ENCODE peak calls at places on chromosomes 16 and 17, in five cellular contexts. H, F, X, J and O are unnamed samples.

GRCh38 chr17:40341808-40342574 is 22.5 kb downstream of the GJD3 start:
- DNase-seq in J (peak; percentile 39), X (peak; percentile 85), H (peak; percentile 89), F (no peak), O (no peak)

GRCh38 chr17:80005360-80006338 is 30.0 kb downstream of the TBC1D16 start:
- DNase-seq in H (peak; percentile 97), X (no peak), J (peak; percentile 59), F (peak; percentile 40), O (no peak)

GRCh38 chr17:72962099-72962498 is 130.4 kb downstream of the SLC39A11 start:
- DNase-seq in H (no peak), J (no peak), X (no peak), F (no peak), O (no peak)

GRCh38 chr17:78890111-78890897 is 12.7 kb downstream of the CEP295NL start:
- DNase-seq in F (no peak), J (peak; percentile 41), X (peak; percentile 60), H (no peak), O (no peak)

GRCh38 chr17:2745317-2746037 is 4.0 kb downstream of the CCDC92B start:
- DNase-seq in F (no peak), J (no peak), H (no peak), X (peak; percentile 29), O (no peak)

GRCh38 chr17:74059471-74059870 is 144.0 kb upstream of the RPL38 start:
- DNase-seq in F (no peak), X (no peak), J (no peak), H (no peak), O (no peak)

GRCh38 chr17:1894753-1895339 is 65.0 kb downstream of the RPA1 start:
- DNase-seq in J (no peak), H (no peak), X (no peak), F (no peak), O (no peak)

GRCh38 chr16:29719063-29719462 is 26.7 kb downstream of the C16orf54 start:
- DNase-seq in H (no peak), J (no peak), F (no peak), X (no peak), O (no peak)

GRCh38 chr17:21289175-21289901 is 4.8 kb downstream of the MAP2K3 start:
- DNase-seq in X (no peak), F (no peak), J (no peak), H (no peak), O (no peak)

GRCh38 chr17:67365762-67366192 is 600 bp downstream of the PSMD12 start:
- DNase-seq in J (no peak), X (no peak), F (no peak), H (no peak), O (no peak)

GRCh38 chr16:63618896-63619295 is 1503.0 kb downstream of the CDH11 start:
- DNase-seq in J (no peak), F (no peak), X (no peak), H (no peak), O (no peak)

GRCh38 chr16:72221216-72221995 is 49.5 kb upstream of the PMFBP1 start:
- DNase-seq in J (no peak), X (no peak), F (no peak), H (no peak), O (no peak)

GRCh38 chr17:2400474-2400866 is 390 bp downstream of the MNT start:
- DNase-seq in J (peak; percentile 62), H (no peak), X (peak; percentile 48), F (no peak), O (no peak)

GRCh38 chr17:4199818-4200402 is 56.9 kb downstream of the CYB5D2 start:
- DNase-seq in X (no peak), H (peak; percentile 81), J (peak; percentile 29), F (peak; percentile 18), O (no peak)

GRCh38 chr17:41448506-41448905 is 7.7 kb upstream of the KRT38 start:
- DNase-seq in X (no peak), J (no peak), F (no peak), H (no peak), O (no peak)

GRCh38 chr17:45322168-45322567 is 5.3 kb upstream of the MAP3K14 start:
- DNase-seq in J (no peak), H (no peak), X (no peak), F (no peak), O (no peak)

GRCh38 chr17:76005263-76006149 is 4.9 kb downstream of the CDK3 start:
- DNase-seq in H (peak; percentile 83), J (peak; percentile 86), X (peak; percentile 50), F (peak; percentile 56), O (no peak)

GRCh38 chr17:40433551-40434384 is 9.5 kb upstream of the IGFBP4 start:
- DNase-seq in H (peak; percentile 66), F (no peak), J (no peak), X (no peak), O (no peak)

GRCh38 chr16:67246081-67246944 is 968 bp downstream of the FHOD1 start:
- DNase-seq in J (peak; percentile 49), F (peak; percentile 84), H (peak; percentile 56), X (peak; percentile 80), O (no peak)

GRCh38 chr17:35801583-35802224 is 6.3 kb upstream of the MMP28 start:
- DNase-seq in F (no peak), X (peak; percentile 82), J (peak; percentile 41), H (no peak), O (no peak)

GRCh38 chr16:24610421-24610765 is 71.0 kb downstream of the RBBP6 start:
- DNase-seq in H (no peak), J (no peak), F (no peak), X (peak; percentile 27), O (no peak)

GRCh38 chr17:41738801-41739112 is 4.3 kb upstream of the HAP1 start:
- DNase-seq in X (no peak), H (no peak), J (no peak), F (no peak), O (no peak)

GRCh38 chr16:11452298-11452697 is 107.0 kb downstream of the RMI2 start:
- DNase-seq in J (no peak), X (no peak), F (no peak), H (no peak), O (no peak)

GRCh38 chr16:85947511-85948509 is 48.8 kb downstream of the IRF8 start:
- DNase-seq in X (no peak), J (no peak), H (no peak), F (no peak), O (no peak)

GRCh38 chr16:9954181-9954580 is 228.0 kb downstream of the GRIN2A start:
- DNase-seq in H (no peak), F (no peak), J (no peak), X (no peak), O (no peak)

GRCh38 chr17:42387663-42388380 is 420 bp downstream of the STAT3 start:
- DNase-seq in H (no peak), J (peak; percentile 38), X (peak; percentile 38), F (no peak), O (no peak)

GRCh38 chr17:3917391-3917931 is 1.2 kb upstream of the P2RX1 start:
- DNase-seq in F (no peak), H (no peak), X (peak; percentile 70), J (no peak), O (no peak)

GRCh38 chr17:7443499-7444485 is 1.1 kb upstream of the CHRNB1 start:
- DNase-seq in H (no peak), F (no peak), X (no peak), J (no peak), O (peak; percentile 72)

GRCh38 chr16:69918241-69918640 is 32.9 kb upstream of the CLEC18A start:
- DNase-seq in J (no peak), X (no peak), F (no peak), H (no peak), O (no peak)

GRCh38 chr17:74368341-74369152 is 1.2 kb downstream of the GPR142 start:
- DNase-seq in H (peak; percentile 88), F (peak; percentile 67), J (peak; percentile 78), X (peak; percentile 76), O (no peak)

GRCh38 chr16:2210009-2210332 is 692 bp downstream of the BRICD5 start:
- DNase-seq in X (no peak), F (no peak), J (no peak), H (no peak), O (no peak)
- H3K27ac ChIP-seq in X (no peak overlapping the region), F (no peak overlapping the region), J (no peak overlapping the region), H (no peak overlapping the region), O (no peak overlapping the region)

GRCh38 chr17:81396722-81397313 is 1.6 kb downstream of the BAHCC1 start:
- DNase-seq in F (no peak), X (peak; percentile 61), J (peak; percentile 27), H (peak; percentile 55), O (no peak)

GRCh38 chr17:81396278-81396721 is 1.0 kb downstream of the BAHCC1 start:
- DNase-seq in X (no peak), H (no peak), J (no peak), F (no peak), O (no peak)

GRCh38 chr17:81398855-81399451 is 3.7 kb downstream of the BAHCC1 start:
- DNase-seq in X (no peak), J (no peak), F (no peak), H (no peak), O (no peak)

GRCh38 chr17:81398170-81398854 is 3.1 kb downstream of the BAHCC1 start:
- DNase-seq in X (peak; percentile 44), H (peak; percentile 52), J (no peak), F (no peak), O (no peak)

GRCh38 chr17:81397314-81398169 is 2.3 kb downstream of the BAHCC1 start:
- DNase-seq in F (no peak), H (peak; percentile 79), J (no peak), X (no peak), O (no peak)
- H3K27ac ChIP-seq in F (peak overlapping the region; percentile 99), H (peak overlapping the region; percentile 94), J (no peak overlapping the region), X (peak overlapping the region; percentile 100), O (peak overlapping the region; percentile 73)

GRCh38 chr17:50267074-50267841 is 7.0 kb upstream of the TMEM92 start:
- DNase-seq in J (no peak), H (no peak), F (no peak), X (no peak), O (no peak)

GRCh38 chr17:50265212-50265611 is 9.1 kb upstream of the TMEM92 start:
- DNase-seq in H (no peak), X (no peak), J (no peak), F (no peak), O (no peak)

GRCh38 chr17:50265690-50266306 is 8.5 kb upstream of the TMEM92 start:
- DNase-seq in X (no peak), H (no peak), J (no peak), F (no peak), O (no peak)

GRCh38 chr17:50268040-50268439 is 6.2 kb upstream of the TMEM92 start:
- DNase-seq in F (no peak), J (no peak), H (no peak), X (no peak), O (no peak)

DNA sequence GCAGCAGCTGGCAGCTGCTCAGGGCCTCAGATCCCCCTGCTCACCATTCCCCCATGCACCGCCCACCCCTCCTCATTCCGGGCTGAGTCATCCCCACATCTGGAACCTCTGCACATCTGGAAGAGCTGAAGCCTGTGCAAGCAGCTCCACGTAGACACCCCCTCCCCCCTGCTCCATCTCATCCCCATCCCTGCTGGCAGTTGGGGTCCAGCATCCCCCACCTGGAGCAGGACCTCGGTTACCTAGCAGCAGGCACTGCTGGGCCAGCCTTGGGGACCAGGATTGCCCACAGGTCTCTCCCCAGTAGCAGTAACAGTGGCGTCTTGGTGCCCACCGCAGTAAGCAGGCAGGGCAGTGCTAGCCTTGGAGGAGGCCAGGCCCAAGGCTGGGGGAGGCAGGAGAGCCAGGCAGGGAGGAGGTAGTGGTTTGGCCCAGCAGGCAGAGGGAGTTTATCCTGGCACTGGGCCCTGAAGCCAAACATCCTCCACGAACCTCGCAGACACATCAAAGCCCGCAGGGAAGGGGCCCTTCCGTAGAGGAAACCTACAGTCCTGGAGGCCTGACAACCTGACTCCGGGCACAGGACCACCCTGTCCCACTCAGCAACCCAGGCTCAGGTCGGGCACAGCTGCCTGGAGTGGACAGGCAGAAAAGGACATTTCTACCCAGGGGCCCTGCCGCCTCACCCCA is 7.7 kb upstream of the TMEM92 start:
- DNase-seq in F (no peak), J (no peak), X (no peak), H (no peak), O (no peak)
- H3K27ac ChIP-seq in F (peak overlapping the region; percentile 17), J (no peak overlapping the region), X (no peak overlapping the region), H (peak overlapping the region; percentile 47), O (no peak overlapping the region)

GRCh38 chr17:77403854-77404253 is 263.1 kb downstream of the SEC14L1 start:
- DNase-seq in F (no peak), X (no peak), H (no peak), J (no peak), O (no peak)
- H3K27ac ChIP-seq in F (no peak overlapping the region), X (peak overlapping the region; percentile 75), H (no peak overlapping the region), J (peak overlapping the region; percentile 65), O (peak overlapping the region; percentile 33)